ENCODE peak calls at places on chromosomes 1 and 21, in five cellular contexts. C is activated CD8-positive, alpha-beta memory T cell treated with anti-CD3 and anti-CD28 coated beads, Interleukin-2, amount 50 U/mL, for 48 hours; X is ELR; H is neuronal stem cell; U is HFF-Myc. G is an unnamed sample.

GRCh38 chr1:16631248-16632043 is 18.1 kb upstream of the NBPF1 start:
- DNase-seq in C (peak; percentile 62), X (no peak), H (no peak), U (no peak), G (peak; percentile 94)

GRCh38 chr1:168688679-168689657 is 40.0 kb downstream of the DPT start:
- DNase-seq in C (no peak), X (no peak), H (no peak), U (no peak), G (no peak)

GRCh38 chr1:228228601-228229074 is 20.8 kb downstream of the OBSCN start:
- DNase-seq in C (no peak), X (peak; percentile 96), H (no peak), U (no peak), G (no peak)

GRCh38 chr1:220565670-220566069 is 37.7 kb downstream of the MARK1 start:
- DNase-seq in C (no peak), X (no peak), H (no peak), U (no peak), G (no peak)

GRCh38 chr21:22885079-22885478 is 1886.9 kb downstream of the NCAM2 start:
- DNase-seq in C (no peak), X (peak; percentile 46), H (no peak), U (no peak), G (no peak)

GRCh38 chr1:228349701-228350171 is 56.9 kb downstream of the TRIM11 start:
- DNase-seq in C (no peak), X (no peak), H (no peak), U (no peak), G (no peak)

GRCh38 chr1:8239306-8240023 is 78.4 kb upstream of the SLC45A1 start:
- DNase-seq in C (no peak), X (no peak), H (peak; percentile 71), U (no peak), G (no peak)

GRCh38 chr1:73868824-73869223 is 329.2 kb downstream of the LRRIQ3 start:
- DNase-seq in C (no peak), X (no peak), H (no peak), U (no peak), G (no peak)

GRCh38 chr1:222010306-222010705 is 268.4 kb upstream of the DUSP10 start:
- DNase-seq in C (no peak), X (no peak), H (no peak), U (no peak), G (no peak)

GRCh38 chr1:86487131-86487804 is 18.5 kb downstream of the CLCA1 start:
- DNase-seq in C (no peak), X (peak; percentile 92), H (no peak), U (peak; percentile 92), G (no peak)

GRCh38 chr1:40185951-40186864 is 25.0 kb downstream of the RLF start:
- DNase-seq in C (peak; percentile 61), X (peak; percentile 63), H (no peak), U (peak; percentile 5), G (no peak)

GRCh38 chr1:33280091-33280661 is 23.9 kb downstream of the ZNF362 start:
- DNase-seq in C (no peak), X (no peak), H (no peak), U (no peak), G (no peak)

GRCh38 chr1:233022246-233022645 is 71.8 kb downstream of the NTPCR start:
- DNase-seq in C (no peak), X (no peak), H (no peak), U (no peak), G (no peak)

GRCh38 chr21:42062543-42063022 is 8.5 kb upstream of the UMODL1 start:
- DNase-seq in C (peak; percentile 81), X (no peak), H (no peak), U (no peak), G (no peak)

GRCh38 chr1:177255411-177255810 is 84.7 kb downstream of the BRINP2 start:
- DNase-seq in C (no peak), X (peak; percentile 48), H (no peak), U (no peak), G (no peak)

GRCh38 chr1:75615664-75616435 is 4.9 kb upstream of the SLC44A5 start:
- DNase-seq in C (peak; percentile 53), X (peak; percentile 27), H (peak; percentile 64), U (no peak), G (peak; percentile 85)

GRCh38 chr21:19322360-19322759 is 918.8 kb upstream of the TMPRSS15 start:
- DNase-seq in C (no peak), X (peak; percentile 0), H (no peak), U (no peak), G (no peak)

GRCh38 chr1:9909222-9910046 is 635 bp downstream of the CTNNBIP1 start:
- DNase-seq in C (peak; percentile 80), X (no peak), H (no peak), U (no peak), G (no peak)

GRCh38 chr1:47686731-47687617 is 249.1 kb downstream of the FOXD2 start:
- DNase-seq in C (peak; percentile 13), X (no peak), H (no peak), U (no peak), G (peak; percentile 74)